ENCODE peak calls at places on chromosomes 11 and 22, in ten cellular contexts. G, D, C, H, S, J, B, U, I and Q are unnamed samples.

GRCh38 chr11:119474682-119475596 is 52.0 kb upstream of the THY1 start:
- DNase-seq in U (peak), D (peak), S (peak), I (peak), B (peak), H (no peak), J (peak), G (no peak), C (peak), Q (peak)

GRCh38 chr22:35684270-35684700 is 33.4 kb upstream of the APOL5 start:
- DNase-seq in G (no peak), D (no peak), J (peak), I (peak), S (no peak), C (no peak), H (no peak), U (no peak), B (peak), Q (no peak)

GRCh38 chr11:46392421-46393230 is 1.1 kb upstream of the CHRM4 start:
- DNase-seq in B (peak), C (peak), H (peak), S (peak), D (peak), G (no peak), U (peak), I (peak), J (peak), Q (peak)

GRCh38 chr11:57213282-57214086 is 23.6 kb downstream of the APLNR start:
- DNase-seq in B (no peak), H (no peak), I (no peak), S (no peak), U (no peak), G (no peak), C (no peak), J (peak), D (no peak), Q (peak)

GRCh38 chr11:9150944-9151343 is 59.5 kb upstream of the SCUBE2 start:
- DNase-seq in H (no peak), C (no peak), G (no peak), B (no peak), J (no peak), I (no peak), D (no peak), U (no peak), S (no peak), Q (no peak)

GRCh38 chr11:59866397-59866796 is at the start of gene TCN1:
- DNase-seq in C (no peak), U (peak), D (no peak), H (no peak), S (no peak), G (no peak), B (no peak), I (no peak), J (no peak), Q (no peak)

GRCh38 chr11:119774180-119774763 is 45.3 kb upstream of the NECTIN1 start:
- DNase-seq in H (no peak), I (no peak), B (no peak), U (no peak), J (peak), D (no peak), S (no peak), G (no peak), C (no peak), Q (peak)

GRCh38 chr22:24240381-24240780 is 4.5 kb downstream of the GGT5 start:
- DNase-seq in I (no peak), D (no peak), G (no peak), H (no peak), U (no peak), S (no peak), C (no peak), J (no peak), B (no peak), Q (no peak)

GRCh38 chr22:38398609-38399401 is 56.2 kb downstream of the KCNJ4 start:
- DNase-seq in J (peak), C (peak), U (peak), I (no peak), D (peak), B (peak), H (peak), G (no peak), S (peak), Q (peak)